ENCODE peak calls at places on chromosomes 6 and 20, in four cellular contexts. H is omental fat pad, Z is neural crest cell, G is H9. A is an unnamed sample.
A peak's percentile ranks its signal among the peaks of the same experiment; 100 is the strongest.

GRCh38 chr6:31270788-31271640 is 878 bp downstream of the HLA-C start:
- DNase-seq in H (no peak), Z (peak; percentile 11), G (peak; percentile 78), A (no peak)

GRCh38 chr6:138493413-138493812 is 5.9 kb downstream of the NHSL1 start:
- DNase-seq in Z (no peak), G (peak; percentile 50), H (no peak), A (no peak)

GRCh38 chr6:81682858-81683257 is 69.6 kb downstream of the TENT5A start:
- DNase-seq in H (no peak), Z (no peak), G (no peak), A (no peak)

GRCh38 chr6:33427585-33428218 is 7.8 kb downstream of the SYNGAP1 start:
- DNase-seq in Z (peak; percentile 57), G (peak; percentile 38), H (no peak), A (peak; percentile 54)

GRCh38 chr6:12126051-12126450 is 113.9 kb downstream of the HIVEP1 start:
- DNase-seq in G (no peak), Z (no peak), H (no peak), A (no peak)

GRCh38 chr6:152529364-152529763 is 107.8 kb downstream of the SYNE1 start:
- DNase-seq in H (no peak), G (no peak), Z (no peak), A (no peak)

GRCh38 chr6:118086189-118086588 is 179.1 kb downstream of the SLC35F1 start:
- DNase-seq in Z (no peak), H (no peak), G (no peak), A (no peak)

GRCh38 chr20:49335456-49335855 is 57.6 kb upstream of the ZNFX1 start:
- DNase-seq in H (no peak), Z (no peak), G (no peak), A (no peak)

GRCh38 chr6:112441607-112442006 is 94.5 kb downstream of the RFPL4B start:
- DNase-seq in Z (no peak), G (no peak), H (no peak), A (no peak)

GRCh38 chr6:117530467-117531242 is 48.2 kb downstream of the DCBLD1 start:
- DNase-seq in H (no peak), G (no peak), Z (no peak), A (no peak)

GRCh38 chr6:56995347-56995746 is 40.4 kb downstream of the BEND6 start:
- DNase-seq in G (no peak), Z (no peak), H (no peak), A (no peak)

GRCh38 chr6:36682328-36683144 is 4.0 kb downstream of the CDKN1A start:
- DNase-seq in H (no peak), G (peak; percentile 49), Z (no peak), A (no peak)

GRCh38 chr20:58224097-58224496 is 4.4 kb downstream of the ANKRD60 start:
- DNase-seq in Z (no peak), G (no peak), H (no peak), A (no peak)

GRCh38 chr6:157181649-157182048 is 141.7 kb downstream of the TMEM242 start:
- DNase-seq in G (no peak), Z (no peak), H (no peak), A (no peak)

GRCh38 chr6:157236040-157236725 is 87.1 kb downstream of the TMEM242 start:
- DNase-seq in H (no peak), G (no peak), Z (no peak), A (no peak)

GRCh38 chr6:94196891-94197290 is 777.5 kb upstream of the EPHA7 start:
- DNase-seq in G (no peak), Z (no peak), H (no peak), A (no peak)

GRCh38 chr20:51687071-51687470 is 81.1 kb downstream of the ATP9A start:
- DNase-seq in G (no peak), Z (no peak), H (no peak), A (no peak)

GRCh38 chr20:38920411-38920810 is 5.8 kb upstream of the FAM83D start:
- DNase-seq in Z (no peak), G (no peak), H (no peak), A (no peak)

GRCh38 chr20:4946585-4947378 is 54.5 kb downstream of the SLC23A2 start:
- DNase-seq in Z (no peak), G (no peak), H (no peak), A (no peak)

GRCh38 chr6:128743974-128744765 is 138.8 kb upstream of the LAMA2 start:
- DNase-seq in Z (no peak), G (peak; percentile 77), H (no peak), A (no peak)

GRCh38 chr6:11595903-11596302 is 58.4 kb downstream of the TMEM170B start:
- DNase-seq in G (no peak), H (no peak), Z (no peak), A (peak; percentile 19)

GRCh38 chr6:54085526-54085925 is 25.7 kb upstream of the MLIP start:
- DNase-seq in G (no peak), H (no peak), Z (no peak), A (no peak)

GRCh38 chr6:90610291-90610670 is 23.4 kb upstream of the MAP3K7 start:
- DNase-seq in H (no peak), Z (peak; percentile 8), G (no peak), A (peak; percentile 15)

GRCh38 chr6:107646176-107646575 is 156.3 kb downstream of the SOBP start:
- DNase-seq in Z (no peak), G (no peak), H (no peak), A (no peak)

GRCh38 chr6:128767150-128767549 is 115.8 kb upstream of the LAMA2 start:
- DNase-seq in H (no peak), Z (no peak), G (no peak), A (no peak)

GRCh38 chr6:135481786-135482369 is 15.7 kb downstream of the AHI1 start:
- DNase-seq in G (no peak), Z (no peak), H (no peak), A (no peak)

GRCh38 chr6:148263010-148263409 is 79.6 kb upstream of the SASH1 start:
- DNase-seq in H (no peak), Z (no peak), G (no peak), A (no peak)

GRCh38 chr20:8394308-8394945 is 262.4 kb downstream of the PLCB1 start:
- DNase-seq in H (no peak), G (no peak), Z (no peak), A (no peak)

GRCh38 chr6:11604836-11605506 is 67.4 kb downstream of the TMEM170B start:
- DNase-seq in G (no peak), H (no peak), Z (no peak), A (no peak)

GRCh38 chr6:154448448-154449096 is 61.9 kb downstream of the CNKSR3 start:
- DNase-seq in H (no peak), G (no peak), Z (no peak), A (no peak)
- TF ChIP-seq CTCF in H (no peak), G (peak; percentile 43), Z (peak; percentile 46), A (no peak)

GRCh38 chr6:52285174-52286068 is 879 bp upstream of the MCM3 start:
- DNase-seq in Z (no peak), H (no peak), G (no peak), A (no peak)
- TF ChIP-seq CTCF in Z (peak; percentile 42), H (no peak), G (peak; percentile 33), A (no peak)

GRCh38 chr20:45229264-45230056 is 8.3 kb downstream of the SEMG2 start:
- DNase-seq in G (peak; percentile 87), H (no peak), Z (no peak), A (peak; percentile 17)
- TF ChIP-seq CTCF in G (peak; percentile 92), H (no peak), Z (peak; percentile 56), A (peak; percentile 54)

GRCh38 chr6:130760006-130760405 is 67.2 kb upstream of the SMLR1 start:
- DNase-seq in Z (peak; percentile 9), G (peak; percentile 62), H (no peak), A (peak; percentile 36)
- TF ChIP-seq CTCF in Z (peak; percentile 59), G (peak; percentile 88), H (no peak), A (peak; percentile 43)

GRCh38 chr6:103797738-103798137 is 1062.0 kb downstream of the HACE1 start:
- DNase-seq in H (no peak), G (no peak), Z (no peak), A (no peak)
- TF ChIP-seq CTCF in H (no peak), G (peak; percentile 79), Z (peak; percentile 72), A (no peak)

GRCh38 chr6:41935685-41936072 is 5.9 kb downstream of the CCND3 start:
- DNase-seq in H (no peak), Z (no peak), G (peak; percentile 42), A (no peak)
- TF ChIP-seq CTCF in H (no peak), Z (no peak), G (no peak), A (no peak)

GRCh38 chr20:52747736-52748135 is 224.4 kb upstream of the TSHZ2 start:
- DNase-seq in Z (no peak), G (peak; percentile 53), H (no peak), A (peak; percentile 23)
- TF ChIP-seq CTCF in Z (peak; percentile 51), G (peak; percentile 62), H (no peak), A (no peak)

DNA sequence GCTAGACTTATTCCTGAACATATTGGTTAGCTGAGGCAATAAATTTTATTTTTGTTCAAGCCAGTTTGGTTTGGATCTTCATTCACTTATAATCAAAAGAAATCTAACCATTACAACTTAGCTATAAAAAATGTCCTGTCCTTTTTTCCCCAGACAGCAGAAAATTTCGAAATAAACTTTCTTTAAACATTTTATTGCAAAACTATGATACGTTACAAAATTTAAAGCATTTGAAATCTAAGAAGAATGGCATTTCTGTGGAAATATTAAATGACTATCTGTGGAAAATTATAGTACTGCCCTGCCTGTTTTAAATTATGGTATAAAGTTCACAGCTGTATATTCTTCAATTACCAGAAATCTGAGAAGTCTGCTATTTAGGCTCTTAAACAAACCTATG is 553.9 kb downstream of the COL12A1 start:
- DNase-seq in H (no peak), G (no peak), Z (no peak), A (no peak)
- TF ChIP-seq CTCF in H (no peak), G (no peak), Z (no peak), A (no peak)

GRCh38 chr6:24600903-24601302 is 45.1 kb downstream of the KIAA0319 start:
- DNase-seq in H (no peak), Z (no peak), G (peak; percentile 45), A (no peak)
- TF ChIP-seq CTCF in H (no peak), Z (peak; percentile 26), G (peak; percentile 80), A (no peak)

DNA sequence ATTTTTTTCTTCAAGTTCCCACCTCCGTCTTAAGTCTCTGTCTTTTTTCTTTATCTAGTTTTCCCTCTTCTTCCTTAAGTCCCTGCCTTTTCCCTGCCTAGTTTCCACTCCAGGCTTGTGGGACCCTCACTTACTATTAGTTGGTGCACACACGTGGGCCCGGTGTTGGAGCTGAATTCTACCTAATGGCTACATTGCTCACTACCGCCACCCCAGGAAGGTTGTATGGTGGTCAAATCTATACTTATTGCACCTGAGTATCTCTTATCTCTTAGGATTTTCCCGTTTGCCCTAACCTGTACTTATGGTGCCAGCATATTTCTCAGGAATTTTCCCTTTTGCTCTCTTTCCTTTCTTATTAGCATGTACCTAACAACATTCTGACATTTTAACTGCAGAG is 692.8 kb downstream of the EPM2A start:
- DNase-seq in G (peak; percentile 52), H (no peak), Z (no peak), A (no peak)
- TF ChIP-seq CTCF in G (peak; percentile 68), H (no peak), Z (peak; percentile 28), A (no peak)

A was measured in endothelial cell.